ENCODE peak calls at places on chromosome 17, in eight cellular contexts. Z, Q, U, R, K, D, E and B are unnamed samples.

GRCh38 chr17:42581744-42582270 is 4.3 kb upstream of the PSMC3IP start:
- DNase-seq in Z (no peak), Q (no peak), U (no peak), R (no peak), K (no peak), D (no peak), E (no peak), B (no peak)

GRCh38 chr17:36599546-36600250 is 1.7 kb upstream of the MRM1 start:
- DNase-seq in Z (no peak), Q (no peak), U (no peak), R (no peak), K (no peak), D (no peak), E (no peak), B (no peak)

GRCh38 chr17:63967953-63968352 is 4.8 kb downstream of the SCN4A start:
- DNase-seq in Z (no peak), Q (no peak), U (no peak), R (no peak), K (no peak), D (no peak), E (no peak), B (no peak)

GRCh38 chr17:80455328-80455710 is 21.1 kb downstream of the NPTX1 start:
- DNase-seq in Z (no peak), Q (no peak), U (peak), R (peak), K (peak), D (no peak), E (no peak), B (peak)

GRCh38 chr17:9021158-9021984 is at the start of gene NTN1:
- DNase-seq in Z (peak), Q (no peak), U (peak), R (peak), K (no peak), D (peak), E (peak), B (peak)

GRCh38 chr17:82358467-82359350 is at the start of gene TEX19:
- DNase-seq in Z (no peak), Q (no peak), U (no peak), R (peak), K (no peak), D (no peak), E (no peak), B (peak)

GRCh38 chr17:80970044-80970761 is 21.4 kb upstream of the CHMP6 start:
- DNase-seq in Z (peak), Q (no peak), U (peak), R (peak), K (peak), D (peak), E (peak), B (peak)

GRCh38 chr17:7932949-7933348 is 943 bp downstream of the CNTROB start:
- DNase-seq in Z (peak), Q (no peak), U (peak), R (no peak), K (peak), D (no peak), E (peak), B (peak)

GRCh38 chr17:22454070-22454999 is 762.0 kb downstream of the KCNJ18 start:
- DNase-seq in Z (no peak), Q (no peak), U (no peak), R (no peak), K (no peak), D (no peak), E (no peak), B (no peak)

GRCh38 chr17:64565563-64565962 is 58.8 kb downstream of the CEP95 start:
- DNase-seq in Z (no peak), Q (no peak), U (no peak), R (no peak), K (no peak), D (no peak), E (no peak), B (no peak)

GRCh38 chr17:9850151-9850550 is 24.4 kb downstream of the GLP2R start:
- DNase-seq in Z (no peak), Q (no peak), U (no peak), R (no peak), K (no peak), D (no peak), E (no peak), B (no peak)

GRCh38 chr17:36498155-36498554 is 11.7 kb downstream of the ZNHIT3 start:
- DNase-seq in Z (no peak), Q (no peak), U (no peak), R (no peak), K (no peak), D (no peak), E (no peak), B (no peak)

GRCh38 chr17:63945851-63946439 is 13.8 kb upstream of the CD79B start:
- DNase-seq in Z (no peak), Q (no peak), U (no peak), R (no peak), K (no peak), D (no peak), E (no peak), B (no peak)

GRCh38 chr17:51036084-51036483 is 84.6 kb downstream of the SPAG9 start:
- DNase-seq in Z (no peak), Q (no peak), U (no peak), R (no peak), K (no peak), D (no peak), E (no peak), B (no peak)

GRCh38 chr17:50188521-50189395 is 12.7 kb downstream of the COL1A1 start:
- DNase-seq in Z (no peak), Q (no peak), U (no peak), R (no peak), K (no peak), D (no peak), E (no peak), B (no peak)

GRCh38 chr17:6061290-6061689 is 8.9 kb upstream of the WSCD1 start:
- DNase-seq in Z (peak), Q (no peak), U (no peak), R (no peak), K (no peak), D (no peak), E (peak), B (peak)

GRCh38 chr17:34797724-34798123 is 163.5 kb downstream of the CCT6B start:
- DNase-seq in Z (peak), Q (no peak), U (no peak), R (peak), K (peak), D (no peak), E (peak), B (no peak)

GRCh38 chr17:48134912-48135480 is 27.4 kb downstream of the SNX11 start:
- DNase-seq in Z (no peak), Q (no peak), U (no peak), R (no peak), K (no peak), D (no peak), E (no peak), B (no peak)

GRCh38 chr17:47205419-47205963 is 3.7 kb upstream of the MYL4 start:
- DNase-seq in Z (peak), Q (no peak), U (peak), R (peak), K (peak), D (peak), E (peak), B (no peak)

GRCh38 chr17:50864747-50865059 is 1.5 kb downstream of the TOB1 start:
- DNase-seq in Z (no peak), Q (no peak), U (no peak), R (no peak), K (peak), D (no peak), E (no peak), B (no peak)

GRCh38 chr17:59914274-59914854 is 21.4 kb downstream of the RPS6KB1 start:
- DNase-seq in Z (peak), Q (no peak), U (no peak), R (peak), K (no peak), D (no peak), E (peak), B (peak)

GRCh38 chr17:17728550-17729251 is 47.4 kb downstream of the RAI1 start:
- DNase-seq in Z (no peak), Q (peak), U (peak), R (no peak), K (peak), D (no peak), E (peak), B (peak)

GRCh38 chr17:73697872-73698271 is 53.6 kb upstream of the SDK2 start:
- DNase-seq in Z (no peak), Q (no peak), U (peak), R (no peak), K (peak), D (no peak), E (no peak), B (no peak)

GRCh38 chr17:64130559-64131001 is 636 bp upstream of the ERN1 start:
- DNase-seq in Z (peak), Q (no peak), U (peak), R (no peak), K (no peak), D (no peak), E (peak), B (peak)

GRCh38 chr17:55811536-55811935 is 60.7 kb downstream of the PCTP start:
- DNase-seq in Z (no peak), Q (no peak), U (no peak), R (no peak), K (no peak), D (no peak), E (no peak), B (peak)

GRCh38 chr17:28133562-28133970 is 91.1 kb downstream of the NLK start:
- DNase-seq in Z (peak), Q (peak), U (no peak), R (no peak), K (no peak), D (no peak), E (peak), B (peak)

GRCh38 chr17:82632461-82632860 is 15.8 kb downstream of the WDR45B start:
- DNase-seq in Z (no peak), Q (no peak), U (no peak), R (no peak), K (no peak), D (no peak), E (no peak), B (no peak)

GRCh38 chr17:59851431-59852375 is 41.0 kb downstream of the TUBD1 start:
- DNase-seq in Z (peak), Q (no peak), U (peak), R (no peak), K (no peak), D (peak), E (no peak), B (peak)

GRCh38 chr17:29126268-29126923 is 53.8 kb downstream of the MYO18A start:
- DNase-seq in Z (no peak), Q (no peak), U (no peak), R (no peak), K (no peak), D (no peak), E (no peak), B (no peak)

GRCh38 chr17:67276075-67276474 is 31.1 kb upstream of the HELZ start:
- DNase-seq in Z (no peak), Q (no peak), U (no peak), R (no peak), K (no peak), D (no peak), E (peak), B (peak)
- TF ChIP-seq CTCF in Z (peak), Q (no peak), U (no peak), R (no peak), K (no peak), D (no peak), E (no peak), B (no peak)

GRCh38 chr17:76683011-76683755 is 27.6 kb downstream of the MXRA7 start:
- DNase-seq in Z (no peak), Q (no peak), U (no peak), R (no peak), K (no peak), D (no peak), E (no peak), B (no peak)
- TF ChIP-seq CTCF in Z (no peak), Q (no peak), U (no peak), R (no peak), K (no peak), D (no peak), E (no peak), B (peak)

GRCh38 chr17:78824240-78824639 is 16.4 kb downstream of the USP36 start:
- DNase-seq in Z (no peak), Q (no peak), U (no peak), R (no peak), K (no peak), D (no peak), E (no peak), B (no peak)

GRCh38 chr17:78825696-78826095 is 14.9 kb downstream of the USP36 start:
- DNase-seq in Z (no peak), Q (no peak), U (no peak), R (no peak), K (no peak), D (no peak), E (no peak), B (no peak)

GRCh38 chr17:78822552-78822951 is 18.1 kb downstream of the USP36 start:
- DNase-seq in Z (peak), Q (no peak), U (no peak), R (no peak), K (no peak), D (no peak), E (peak), B (no peak)

GRCh38 chr17:78821961-78822360 is 18.7 kb downstream of the USP36 start:
- DNase-seq in Z (peak), Q (no peak), U (no peak), R (no peak), K (no peak), D (no peak), E (no peak), B (no peak)

GRCh38 chr17:78823282-78824046 is 17.1 kb downstream of the USP36 start:
- DNase-seq in Z (no peak), Q (no peak), U (no peak), R (no peak), K (no peak), D (no peak), E (no peak), B (no peak)
- TF ChIP-seq CTCF in Z (no peak), Q (no peak), U (no peak), R (no peak), K (no peak), D (no peak), E (no peak), B (no peak)

GRCh38 chr17:2030779-2031163 is 818 bp downstream of the DPH1 start:
- DNase-seq in Z (no peak), Q (no peak), U (peak), R (no peak), K (peak), D (no peak), E (no peak), B (no peak)

GRCh38 chr17:2028234-2028614 is 1.7 kb upstream of the DPH1 start:
- DNase-seq in Z (no peak), Q (no peak), U (no peak), R (no peak), K (no peak), D (no peak), E (no peak), B (no peak)

GRCh38 chr17:2027528-2028233 is 2.3 kb upstream of the DPH1 start:
- DNase-seq in Z (no peak), Q (no peak), U (no peak), R (no peak), K (no peak), D (no peak), E (no peak), B (no peak)

GRCh38 chr17:2029911-2030778 is at the start of gene DPH1:
- DNase-seq in Z (peak), Q (no peak), U (peak), R (peak), K (peak), D (peak), E (peak), B (peak)

DNA sequence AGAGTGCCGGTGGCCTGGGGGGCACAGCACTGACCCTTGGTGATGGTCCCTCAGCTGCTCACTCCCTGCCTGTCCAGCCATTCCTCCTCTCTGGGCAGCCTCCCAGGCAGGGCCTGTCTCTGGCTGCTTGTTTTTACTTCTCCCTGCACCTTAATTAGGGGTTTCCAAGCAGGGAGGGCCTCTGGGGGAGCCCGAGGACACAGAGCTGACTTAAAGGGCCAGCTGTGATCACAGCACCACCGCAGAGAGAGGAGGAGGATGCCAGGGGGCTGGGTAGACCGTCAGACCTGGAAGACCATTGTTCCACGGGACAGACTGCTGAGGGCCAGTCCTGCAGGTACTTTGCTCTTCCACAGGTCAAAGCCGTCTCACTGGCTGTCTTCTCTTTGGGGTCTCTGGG is 1.2 kb upstream of the DPH1 start:
- DNase-seq in Z (no peak), Q (no peak), U (no peak), R (no peak), K (no peak), D (no peak), E (no peak), B (no peak)
- TF ChIP-seq CTCF in Z (no peak), Q (no peak), U (no peak), R (no peak), K (no peak), D (no peak), E (no peak), B (no peak)

GRCh38 chr17:61579382-61579781 is 11.6 kb downstream of the NACA2 start:
- DNase-seq in Z (no peak), Q (no peak), U (no peak), R (no peak), K (no peak), D (no peak), E (no peak), B (no peak)

GRCh38 chr17:61581611-61582349 is 9.2 kb downstream of the NACA2 start:
- DNase-seq in Z (no peak), Q (no peak), U (no peak), R (no peak), K (no peak), D (no peak), E (peak), B (no peak)

GRCh38 chr17:61578645-61579044 is 12.4 kb downstream of the NACA2 start:
- DNase-seq in Z (no peak), Q (no peak), U (no peak), R (no peak), K (no peak), D (no peak), E (no peak), B (no peak)

GRCh38 chr17:61580502-61580901 is 10.5 kb downstream of the NACA2 start:
- DNase-seq in Z (no peak), Q (no peak), U (no peak), R (no peak), K (no peak), D (no peak), E (no peak), B (no peak)

GRCh38 chr17:61579961-61580360 is 11.1 kb downstream of the NACA2 start:
- DNase-seq in Z (peak), Q (no peak), U (no peak), R (peak), K (no peak), D (no peak), E (no peak), B (no peak)
- TF ChIP-seq CTCF in Z (peak), Q (no peak), U (no peak), R (peak), K (no peak), D (no peak), E (peak), B (no peak)

GRCh38 chr17:44219126-44219635 is 294 bp downstream of the UBTF start:
- DNase-seq in Z (peak), Q (no peak), U (peak), R (peak), K (peak), D (peak), E (peak), B (peak)
- TF ChIP-seq CTCF in Z (no peak), Q (peak), U (peak), R (peak), K (peak), D (peak), E (no peak), B (peak)

GRCh38 chr17:44967907-44968224 is 237 bp downstream of the C1QL1 start:
- DNase-seq in Z (no peak), Q (no peak), U (no peak), R (no peak), K (no peak), D (no peak), E (no peak), B (no peak)

GRCh38 chr17:44967026-44967906 is 837 bp downstream of the C1QL1 start:
- DNase-seq in Z (no peak), Q (no peak), U (no peak), R (no peak), K (no peak), D (no peak), E (no peak), B (no peak)

GRCh38 chr17:44970136-44970737 is 2.1 kb upstream of the C1QL1 start:
- DNase-seq in Z (no peak), Q (no peak), U (peak), R (no peak), K (no peak), D (no peak), E (no peak), B (no peak)

GRCh38 chr17:44969144-44969780 is 1.2 kb upstream of the C1QL1 start:
- DNase-seq in Z (no peak), Q (no peak), U (no peak), R (no peak), K (no peak), D (no peak), E (no peak), B (no peak)

DNA sequence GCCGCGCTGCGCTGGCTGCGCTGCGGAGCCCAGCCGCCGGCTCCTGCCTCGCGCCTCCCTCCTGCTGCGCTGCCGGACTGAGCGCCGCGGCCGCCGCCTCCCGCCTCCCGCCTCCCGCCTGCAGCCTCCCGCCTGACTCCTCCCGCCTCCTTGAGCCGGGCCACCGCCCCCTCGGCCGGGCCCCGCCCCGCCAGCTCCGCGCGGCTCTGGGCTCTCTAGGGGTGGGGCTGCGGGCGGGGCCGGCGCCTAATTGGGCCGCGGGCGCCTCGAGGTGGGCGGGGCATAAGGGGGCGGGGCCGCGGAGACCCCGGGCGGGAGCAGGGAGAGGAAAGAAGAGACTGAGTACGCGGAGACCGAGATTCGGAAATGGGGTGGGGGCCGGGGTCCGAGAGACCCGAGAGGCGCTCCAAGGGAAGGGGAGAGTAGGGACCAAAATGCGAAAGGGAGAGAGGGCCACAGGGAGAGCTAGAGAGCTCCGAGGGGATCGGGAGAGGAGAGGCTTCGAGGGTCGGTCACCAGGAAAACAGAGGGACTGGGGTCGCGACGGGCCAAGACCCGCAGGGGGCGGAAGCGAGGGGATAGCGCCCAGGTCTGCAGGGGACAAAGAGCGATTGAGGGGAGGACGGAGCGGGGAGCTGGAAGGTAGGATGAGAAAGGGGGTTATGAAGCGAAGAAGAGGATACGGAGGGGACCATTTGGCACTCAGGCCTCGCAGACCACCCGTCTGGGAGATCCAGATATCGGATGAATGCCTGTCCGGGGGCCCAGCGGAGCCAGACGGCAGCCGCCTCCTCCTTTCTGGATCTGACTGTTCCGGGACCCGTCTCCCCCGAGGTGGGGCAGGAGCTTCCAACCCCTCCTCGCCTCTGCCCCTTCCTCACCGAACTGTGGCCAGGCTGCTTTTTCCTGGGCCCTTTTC is at the start of gene C1QL1:
- DNase-seq in Z (peak), Q (peak), U (peak), R (peak), K (peak), D (peak), E (peak), B (peak)
- TF ChIP-seq CTCF in Z (peak), Q (peak), U (no peak), R (no peak), K (peak), D (no peak), E (no peak), B (no peak)

GRCh38 chr17:39652635-39653315 is 12.4 kb upstream of the TCAP start:
- DNase-seq in Z (no peak), Q (no peak), U (no peak), R (no peak), K (no peak), D (no peak), E (no peak), B (no peak)
- TF ChIP-seq CTCF in Z (no peak), Q (no peak), U (no peak), R (no peak), K (no peak), D (no peak), E (no peak), B (no peak)